ENCODE peak calls at places on chromosomes 7 and 10, in ten cellular contexts. G, W, E, C, Q, U, N, S, D and T are unnamed samples.

GRCh38 chr7:19920200-19920599 is 146.8 kb upstream of the TMEM196 start:
- DNase-seq in G (no peak), W (peak; percentile 13), E (no peak), C (no peak), Q (peak; percentile 69), U (no peak), N (no peak), S (no peak), D (peak; percentile 50), T (peak; percentile 48)

GRCh38 chr7:32262315-32262714 is 192.1 kb upstream of the PDE1C start:
- DNase-seq in G (no peak), W (no peak), E (no peak), C (no peak), Q (no peak), U (no peak), N (no peak), S (no peak), D (no peak), T (no peak)

GRCh38 chr7:147911224-147911623 is 679.3 kb upstream of the C7orf33 start:
- DNase-seq in G (no peak), W (no peak), E (peak; percentile 54), C (no peak), Q (no peak), U (no peak), N (no peak), S (no peak), D (no peak), T (no peak)

GRCh38 chr10:30413996-30414576 is 19.9 kb upstream of the MAP3K8 start:
- DNase-seq in G (no peak), W (peak; percentile 76), E (peak; percentile 94), C (peak; percentile 7), Q (peak; percentile 68), U (no peak), N (no peak), S (no peak), D (peak; percentile 69), T (peak; percentile 78)

GRCh38 chr7:35725280-35725680 is 30.3 kb upstream of the HERPUD2 start:
- DNase-seq in G (no peak), W (no peak), E (no peak), C (no peak), Q (no peak), U (no peak), N (no peak), S (peak; percentile 76), D (no peak), T (no peak)

GRCh38 chr7:1571261-1571650 is 1.4 kb upstream of the PSMG3 start:
- DNase-seq in G (no peak), W (peak; percentile 52), E (no peak), C (no peak), Q (peak; percentile 84), U (no peak), N (peak; percentile 43), S (no peak), D (no peak), T (peak; percentile 65)

GRCh38 chr10:63699785-63700184 is 178.6 kb downstream of the REEP3 start:
- DNase-seq in G (no peak), W (peak; percentile 49), E (peak; percentile 41), C (no peak), Q (no peak), U (no peak), N (no peak), S (no peak), D (peak; percentile 78), T (peak; percentile 64)

GRCh38 chr7:20283997-20284396 is 46.7 kb upstream of the ITGB8 start:
- DNase-seq in G (no peak), W (no peak), E (no peak), C (no peak), Q (no peak), U (no peak), N (no peak), S (no peak), D (no peak), T (no peak)

GRCh38 chr10:97325754-97326153 is 6.7 kb downstream of the FRAT1 start:
- DNase-seq in G (no peak), W (no peak), E (no peak), C (no peak), Q (no peak), U (no peak), N (no peak), S (no peak), D (no peak), T (no peak)

GRCh38 chr7:108189733-108190388 is 59.7 kb upstream of the LAMB4 start:
- DNase-seq in G (no peak), W (no peak), E (no peak), C (no peak), Q (no peak), U (no peak), N (no peak), S (no peak), D (no peak), T (no peak)

GRCh38 chr7:100683659-100684533 is 10.2 kb downstream of the GIGYF1 start:
- DNase-seq in G (no peak), W (no peak), E (no peak), C (no peak), Q (no peak), U (no peak), N (no peak), S (no peak), D (no peak), T (no peak)